ENCODE peak calls at places on chromosomes 7 and 10, in five cellular contexts. I, K, C, H and X are unnamed samples.

GRCh38 chr7:136039577-136040345 is 62.6 kb upstream of the MTPN start:
- DNase-seq in C (no peak), H (no peak), K (no peak), I (no peak), X (no peak)

GRCh38 chr10:102196893-102197292 is 29.2 kb upstream of the ELOVL3 start:
- DNase-seq in H (no peak), K (no peak), C (no peak), I (no peak), X (no peak)

GRCh38 chr7:77680266-77680665 is 16.0 kb upstream of the RSBN1L start:
- DNase-seq in I (no peak), H (peak; percentile 47), K (no peak), C (no peak), X (no peak)

GRCh38 chr10:31467791-31468535 is 148.9 kb downstream of the ZEB1 start:
- DNase-seq in K (peak; percentile 40), H (no peak), C (no peak), I (no peak), X (no peak)

GRCh38 chr7:8263048-8263447 is 1.1 kb upstream of the ICA1 start:
- DNase-seq in H (no peak), C (no peak), K (no peak), I (no peak), X (no peak)

GRCh38 chr7:53383131-53383530 is 347.7 kb downstream of the POM121L12 start:
- DNase-seq in H (no peak), K (no peak), C (no peak), I (no peak), X (no peak)

GRCh38 chr7:74203157-74203556 is 6.6 kb upstream of the LAT2 start:
- DNase-seq in K (peak; percentile 21), C (no peak), H (peak; percentile 17), I (peak; percentile 72), X (peak; percentile 44)

GRCh38 chr7:46369933-46370654 is 449.0 kb upstream of the IGFBP3 start:
- DNase-seq in C (no peak), H (peak; percentile 95), K (no peak), I (no peak), X (no peak)

GRCh38 chr7:36130236-36130945 is 22.7 kb upstream of the EEPD1 start:
- DNase-seq in K (no peak), C (no peak), H (no peak), I (no peak), X (no peak)

GRCh38 chr10:86439544-86439943 is 72.9 kb upstream of the GRID1 start:
- DNase-seq in I (peak; percentile 81), K (peak; percentile 73), H (peak; percentile 76), C (no peak), X (no peak)

GRCh38 chr10:59817806-59818205 is 64.6 kb upstream of the MRLN start:
- DNase-seq in I (no peak), C (no peak), K (no peak), H (no peak), X (no peak)

GRCh38 chr7:30929686-30930085 is 18.0 kb downstream of the AQP1 start:
- DNase-seq in K (peak; percentile 27), I (no peak), C (no peak), H (no peak), X (no peak)

GRCh38 chr7:22184549-22185199 is 172.3 kb downstream of the RAPGEF5 start:
- DNase-seq in C (no peak), I (no peak), K (no peak), H (no peak), X (no peak)

GRCh38 chr7:155878250-155878649 is 66.0 kb upstream of the SHH start:
- DNase-seq in K (no peak), C (no peak), H (no peak), I (no peak), X (peak; percentile 62)

GRCh38 chr10:88127766-88128165 is 264.3 kb downstream of the PTEN start:
- DNase-seq in C (no peak), I (no peak), K (no peak), H (no peak), X (no peak)

GRCh38 chr10:101224060-101224909 is 5.0 kb downstream of the LBX1 start:
- DNase-seq in I (no peak), H (no peak), K (no peak), C (no peak), X (no peak)

GRCh38 chr7:117386125-117386709 is 41.1 kb downstream of the ASZ1 start:
- DNase-seq in H (peak; percentile 4), I (no peak), C (no peak), K (no peak), X (no peak)

GRCh38 chr7:71555758-71556157 is 423.8 kb downstream of the GALNT17 start:
- DNase-seq in K (no peak), I (no peak), C (no peak), H (no peak), X (no peak)

GRCh38 chr10:49649936-49650723 is 29.3 kb upstream of the C10orf53 start:
- DNase-seq in K (no peak), C (no peak), I (no peak), H (no peak), X (no peak)